ENCODE peak calls at places on chromosome 1, in seven cellular contexts. L, X, U, S, Z, Q and N are unnamed samples.

GRCh38 chr1:171446396-171446795 is 38.9 kb upstream of the PRRC2C start:
- DNase-seq in Z (no peak), X (no peak), L (no peak), U (no peak), S (no peak), Q (peak; percentile 15), N (peak; percentile 40)

GRCh38 chr1:27418326-27418761 is 25.9 kb downstream of the GPR3 start:
- DNase-seq in X (no peak), Q (peak; percentile 88), L (peak; percentile 60), Z (peak; percentile 85), S (peak; percentile 99), U (no peak), N (peak; percentile 95)

GRCh38 chr1:20578721-20579380 is 10.0 kb upstream of the CDA start:
- DNase-seq in S (no peak), L (no peak), X (no peak), U (no peak), Z (no peak), Q (no peak), N (no peak)

GRCh38 chr1:160411231-160411630 is 10.9 kb downstream of the VANGL2 start:
- DNase-seq in Z (no peak), L (no peak), S (no peak), X (no peak), Q (no peak), U (no peak), N (no peak)

GRCh38 chr1:150151291-150152181 is 1.8 kb downstream of the PLEKHO1 start:
- DNase-seq in L (no peak), Z (no peak), Q (peak; percentile 42), S (peak; percentile 51), U (no peak), X (peak; percentile 12), N (no peak)

GRCh38 chr1:68104155-68104554 is 53.7 kb upstream of the DIRAS3 start:
- DNase-seq in U (no peak), Q (peak; percentile 28), X (no peak), S (peak; percentile 22), L (no peak), Z (no peak), N (peak; percentile 89)

GRCh38 chr1:94743866-94744265 is 76.3 kb upstream of the SLC44A3 start:
- DNase-seq in U (no peak), Z (no peak), Q (peak; percentile 35), S (peak; percentile 61), X (no peak), L (no peak), N (peak; percentile 73)

GRCh38 chr1:164709541-164710287 is 150.7 kb downstream of the PBX1 start:
- DNase-seq in S (no peak), U (no peak), L (no peak), Q (no peak), Z (no peak), X (no peak), N (peak; percentile 44)

GRCh38 chr1:231918239-231919015 is 291.8 kb downstream of the DISC1 start:
- DNase-seq in U (no peak), S (peak; percentile 67), Z (peak; percentile 67), Q (peak; percentile 16), X (no peak), L (no peak), N (peak; percentile 89)

GRCh38 chr1:219188331-219188803 is 14.7 kb downstream of the LYPLAL1 start:
- DNase-seq in U (no peak), S (no peak), L (no peak), Z (no peak), Q (no peak), X (no peak), N (peak; percentile 41)

GRCh38 chr1:98143403-98143802 is 222.6 kb upstream of the DPYD start:
- DNase-seq in S (no peak), Q (no peak), U (no peak), X (no peak), L (no peak), Z (no peak), N (no peak)

GRCh38 chr1:98145655-98146054 is 224.8 kb upstream of the DPYD start:
- DNase-seq in S (no peak), X (no peak), Z (no peak), U (no peak), Q (no peak), L (no peak), N (no peak)

GRCh38 chr1:98147280-98147679 is 226.4 kb upstream of the DPYD start:
- DNase-seq in Q (no peak), L (no peak), S (no peak), X (no peak), U (no peak), Z (no peak), N (no peak)
- H3K9ac ChIP-seq in Q (no peak overlapping the region), L (no peak overlapping the region), S (no peak overlapping the region), X (no peak overlapping the region), U (no peak overlapping the region), Z (no peak overlapping the region), N (no peak overlapping the region)

GRCh38 chr1:225539069-225539468 is 111.2 kb upstream of the LBR start:
- DNase-seq in U (no peak), Q (peak; percentile 30), Z (no peak), X (no peak), L (no peak), S (no peak), N (peak; percentile 6)
- H3K9ac ChIP-seq in U (no peak overlapping the region), Q (no peak overlapping the region), Z (no peak overlapping the region), X (no peak overlapping the region), L (no peak overlapping the region), S (no peak overlapping the region), N (no peak overlapping the region)

GRCh38 chr1:223837687-223838086 is 8.1 kb downstream of the TP53BP2 start:
- DNase-seq in X (no peak), U (peak; percentile 53), Z (no peak), L (no peak), S (no peak), Q (no peak), N (no peak)
- H3K9ac ChIP-seq in X (no peak overlapping the region), U (no peak overlapping the region), Z (no peak overlapping the region), L (no peak overlapping the region), S (no peak overlapping the region), Q (no peak overlapping the region), N (no peak overlapping the region)

GRCh38 chr1:61225478-61225877 is 143.1 kb downstream of the NFIA start:
- DNase-seq in L (no peak), Q (no peak), Z (no peak), U (no peak), X (no peak), S (no peak), N (no peak)

GRCh38 chr1:61226791-61227567 is 144.6 kb downstream of the NFIA start:
- DNase-seq in Z (no peak), U (no peak), L (peak; percentile 63), Q (peak; percentile 36), S (no peak), X (no peak), N (no peak)

GRCh38 chr1:61222240-61222639 is 139.9 kb downstream of the NFIA start:
- DNase-seq in X (no peak), Z (no peak), S (no peak), L (no peak), Q (no peak), U (no peak), N (no peak)

GRCh38 chr1:61223140-61223539 is 140.8 kb downstream of the NFIA start:
- DNase-seq in Z (no peak), Q (peak; percentile 19), X (no peak), S (no peak), L (no peak), U (no peak), N (no peak)

DNA sequence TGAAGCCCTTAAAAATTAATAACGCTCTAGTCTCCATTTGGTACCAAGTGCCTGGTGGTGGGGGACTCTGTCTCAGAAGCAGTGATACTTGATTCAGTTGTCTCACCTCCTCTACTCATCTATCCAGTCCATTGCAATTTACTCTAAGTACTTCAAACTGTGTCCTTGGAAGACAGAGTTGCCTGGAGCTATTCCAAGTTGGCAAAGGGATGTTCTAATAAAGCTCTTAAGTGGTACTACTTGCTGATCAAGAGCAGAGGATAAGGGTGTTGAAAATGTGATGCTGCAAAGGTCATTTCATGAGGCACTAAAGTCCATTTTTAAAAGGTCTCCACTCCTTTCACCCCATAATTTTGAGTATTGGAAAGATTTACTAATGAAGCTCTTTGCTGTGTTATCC is 142.2 kb downstream of the NFIA start:
- DNase-seq in U (no peak), S (no peak), Z (no peak), Q (no peak), L (no peak), X (no peak), N (no peak)
- H3K9ac ChIP-seq in U (no peak overlapping the region), S (no peak overlapping the region), Z (no peak overlapping the region), Q (no peak overlapping the region), L (no peak overlapping the region), X (no peak overlapping the region), N (no peak overlapping the region)

GRCh38 chr1:21799730-21800129 is 12.3 kb upstream of the LDLRAD2 start:
- DNase-seq in S (no peak), U (no peak), Z (peak; percentile 27), L (no peak), X (no peak), Q (no peak), N (no peak)
- H3K9ac ChIP-seq in S (no peak overlapping the region), U (no peak overlapping the region), Z (no peak overlapping the region), L (no peak overlapping the region), X (no peak overlapping the region), Q (no peak overlapping the region), N (no peak overlapping the region)

DNA sequence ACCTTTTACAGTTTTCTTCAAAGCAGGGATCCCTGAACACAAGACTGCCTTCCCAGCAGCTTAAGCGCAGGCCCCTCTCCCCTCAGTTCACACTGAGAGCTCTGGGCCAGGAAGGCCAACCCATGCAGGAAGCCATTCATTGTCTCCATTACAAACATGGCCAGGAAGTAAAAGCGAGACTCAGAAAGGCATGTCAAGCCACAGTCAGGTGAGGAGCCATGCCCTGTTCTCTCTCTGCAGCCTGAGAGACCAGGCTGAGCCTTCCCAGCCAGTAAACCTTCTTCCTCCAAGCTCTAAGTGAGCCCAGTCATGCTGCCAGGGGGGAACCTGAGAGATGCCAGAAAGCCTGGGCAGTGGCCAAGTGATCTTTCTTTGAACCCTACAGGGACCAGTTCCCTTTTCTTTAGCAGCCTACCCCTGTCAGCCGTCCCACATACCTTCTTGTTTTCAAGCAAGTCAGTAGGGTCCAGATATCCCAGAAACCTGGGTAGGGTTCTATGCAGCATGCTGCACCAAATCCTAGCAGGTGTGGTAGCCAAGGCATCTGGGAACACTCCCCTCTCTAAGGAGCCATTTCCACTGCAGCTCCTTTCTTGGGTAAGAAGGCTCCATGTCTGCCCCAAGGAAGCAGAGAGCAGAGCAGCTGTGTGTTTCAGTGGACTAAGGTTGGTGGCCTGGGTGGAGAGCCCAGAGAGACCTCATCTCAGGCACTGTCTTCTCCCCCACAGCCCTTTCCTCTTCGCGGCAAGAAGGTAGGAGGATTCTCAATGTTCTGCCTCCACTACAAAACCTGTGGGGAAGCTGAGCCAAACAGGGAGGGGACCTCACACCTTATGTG is 974 bp downstream of the TRAF3IP3 start:
- DNase-seq in U (no peak), Q (no peak), X (no peak), L (no peak), Z (peak; percentile 38), S (no peak), N (no peak)
- H3K9ac ChIP-seq in U (no peak overlapping the region), Q (no peak overlapping the region), X (no peak overlapping the region), L (peak overlapping the region; percentile 44), Z (peak overlapping the region; percentile 49), S (no peak overlapping the region), N (no peak overlapping the region)

DNA sequence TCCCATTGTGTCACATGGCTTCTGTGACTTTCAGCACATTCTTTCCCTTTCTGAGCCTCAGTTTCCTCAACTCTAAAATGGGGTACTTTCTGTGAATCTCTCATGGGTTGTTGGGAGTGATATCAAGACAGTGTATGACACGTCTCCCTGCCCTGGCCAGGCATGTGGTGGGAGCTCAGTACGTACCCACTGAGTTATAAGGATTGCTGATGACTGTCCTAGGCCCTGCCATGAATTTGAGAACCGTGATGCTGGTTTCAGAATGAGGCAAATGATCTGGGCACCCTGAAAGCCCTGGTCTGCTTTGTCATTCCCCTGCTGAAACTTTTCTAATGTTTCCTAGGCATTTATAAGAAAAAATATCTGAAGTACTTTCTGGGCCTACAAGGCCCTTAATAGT is 3.6 kb downstream of the ZNF362 start:
- DNase-seq in U (no peak), X (no peak), L (no peak), Z (no peak), Q (no peak), S (no peak), N (no peak)
- H3K9ac ChIP-seq in U (no peak overlapping the region), X (no peak overlapping the region), L (no peak overlapping the region), Z (no peak overlapping the region), Q (no peak overlapping the region), S (no peak overlapping the region), N (no peak overlapping the region)